ENCODE peak calls at places on chromosome 6, in nine cellular contexts. One of them, this sample, is unnamed.

GRCh38 chr6:169970306-169970988 is 219.0 kb downstream of the ERMARD start:
- DNase-seq in ovary: peak
- DNase-seq in HCT116: no peak
- DNase-seq in body of pancreas: peak
- DNase-seq in endothelial cell of umbilical vein: no peak
- DNase-seq in breast epithelium: peak
- DNase-seq in A549: no peak
- DNase-seq in heart left ventricle: no peak
- DNase-seq in sigmoid colon: peak
- DNase-seq in this sample: no peak

GRCh38 chr6:155228549-155229166 is 35.2 kb upstream of the CLDN20 start:
- DNase-seq in A549: no peak
- DNase-seq in endothelial cell of umbilical vein: no peak
- DNase-seq in sigmoid colon: no peak
- DNase-seq in HCT116: no peak
- DNase-seq in ovary: no peak
- DNase-seq in heart left ventricle: no peak
- DNase-seq in body of pancreas: no peak
- DNase-seq in breast epithelium: no peak
- DNase-seq in this sample: no peak

GRCh38 chr6:74851598-74851997 is 354.3 kb downstream of the COL12A1 start:
- DNase-seq in endothelial cell of umbilical vein: no peak
- DNase-seq in heart left ventricle: no peak
- DNase-seq in A549: no peak
- DNase-seq in ovary: no peak
- DNase-seq in body of pancreas: no peak
- DNase-seq in HCT116: no peak
- DNase-seq in breast epithelium: no peak
- DNase-seq in sigmoid colon: no peak
- DNase-seq in this sample: no peak

GRCh38 chr6:13488015-13488895 is 855 bp upstream of the GFOD1 start:
- DNase-seq in heart left ventricle: peak
- DNase-seq in body of pancreas: peak
- DNase-seq in ovary: peak
- DNase-seq in HCT116: no peak
- DNase-seq in endothelial cell of umbilical vein: peak
- DNase-seq in sigmoid colon: peak
- DNase-seq in A549: no peak
- DNase-seq in breast epithelium: no peak
- DNase-seq in this sample: peak

GRCh38 chr6:132651062-132651461 is 7.9 kb downstream of the TAAR1 start:
- DNase-seq in body of pancreas: no peak
- DNase-seq in breast epithelium: no peak
- DNase-seq in endothelial cell of umbilical vein: no peak
- DNase-seq in heart left ventricle: no peak
- DNase-seq in ovary: no peak
- DNase-seq in HCT116: no peak
- DNase-seq in A549: no peak
- DNase-seq in sigmoid colon: no peak
- DNase-seq in this sample: no peak

GRCh38 chr6:53986721-53987526 is 124.3 kb upstream of the MLIP start:
- DNase-seq in heart left ventricle: no peak
- DNase-seq in body of pancreas: no peak
- DNase-seq in breast epithelium: no peak
- DNase-seq in ovary: no peak
- DNase-seq in HCT116: no peak
- DNase-seq in endothelial cell of umbilical vein: peak
- DNase-seq in A549: no peak
- DNase-seq in sigmoid colon: no peak
- DNase-seq in this sample: no peak

GRCh38 chr6:133985970-133986369 is 32.9 kb downstream of the TBPL1 start:
- DNase-seq in body of pancreas: no peak
- DNase-seq in A549: no peak
- DNase-seq in endothelial cell of umbilical vein: no peak
- DNase-seq in breast epithelium: no peak
- DNase-seq in heart left ventricle: no peak
- DNase-seq in sigmoid colon: no peak
- DNase-seq in ovary: no peak
- DNase-seq in HCT116: no peak
- DNase-seq in this sample: no peak

GRCh38 chr6:87184762-87185250 is 29.4 kb downstream of the ZNF292 start:
- DNase-seq in ovary: no peak
- DNase-seq in endothelial cell of umbilical vein: no peak
- DNase-seq in sigmoid colon: no peak
- DNase-seq in HCT116: no peak
- DNase-seq in heart left ventricle: no peak
- DNase-seq in A549: peak
- DNase-seq in breast epithelium: no peak
- DNase-seq in body of pancreas: no peak
- DNase-seq in this sample: no peak

GRCh38 chr6:170232186-170233002 is 58.5 kb downstream of the DLL1 start:
- DNase-seq in HCT116: no peak
- DNase-seq in ovary: no peak
- DNase-seq in breast epithelium: no peak
- DNase-seq in A549: no peak
- DNase-seq in heart left ventricle: peak
- DNase-seq in sigmoid colon: no peak
- DNase-seq in endothelial cell of umbilical vein: no peak
- DNase-seq in body of pancreas: no peak
- DNase-seq in this sample: no peak

GRCh38 chr6:105793132-105793531 is 293.0 kb upstream of the PRDM1 start:
- DNase-seq in A549: peak
- DNase-seq in body of pancreas: no peak
- DNase-seq in endothelial cell of umbilical vein: no peak
- DNase-seq in breast epithelium: no peak
- DNase-seq in sigmoid colon: no peak
- DNase-seq in ovary: no peak
- DNase-seq in HCT116: no peak
- DNase-seq in heart left ventricle: no peak
- DNase-seq in this sample: no peak

GRCh38 chr6:170522565-170523183 is 30.4 kb downstream of the PSMB1 start:
- DNase-seq in breast epithelium: no peak
- DNase-seq in heart left ventricle: no peak
- DNase-seq in ovary: no peak
- DNase-seq in HCT116: peak
- DNase-seq in endothelial cell of umbilical vein: peak
- DNase-seq in A549: peak
- DNase-seq in body of pancreas: no peak
- DNase-seq in sigmoid colon: no peak
- DNase-seq in this sample: no peak

GRCh38 chr6:138403324-138403800 is 661 bp upstream of the HEBP2 start:
- DNase-seq in HCT116: no peak
- DNase-seq in A549: peak
- DNase-seq in endothelial cell of umbilical vein: no peak
- DNase-seq in ovary: peak
- DNase-seq in sigmoid colon: peak
- DNase-seq in breast epithelium: no peak
- DNase-seq in heart left ventricle: peak
- DNase-seq in body of pancreas: peak
- DNase-seq in this sample: peak

GRCh38 chr6:2817778-2818443 is 23.8 kb downstream of the SERPINB1 start:
- DNase-seq in breast epithelium: no peak
- DNase-seq in A549: peak
- DNase-seq in HCT116: no peak
- DNase-seq in sigmoid colon: no peak
- DNase-seq in body of pancreas: no peak
- DNase-seq in endothelial cell of umbilical vein: peak
- DNase-seq in heart left ventricle: no peak
- DNase-seq in ovary: no peak
- DNase-seq in this sample: no peak

GRCh38 chr6:122571888-122572287 is 38.3 kb upstream of the PKIB start:
- DNase-seq in breast epithelium: no peak
- DNase-seq in sigmoid colon: no peak
- DNase-seq in body of pancreas: no peak
- DNase-seq in endothelial cell of umbilical vein: no peak
- DNase-seq in heart left ventricle: no peak
- DNase-seq in ovary: no peak
- DNase-seq in A549: no peak
- DNase-seq in HCT116: no peak
- DNase-seq in this sample: no peak

GRCh38 chr6:106097368-106098231 is 11.5 kb downstream of the PRDM1 start:
- DNase-seq in ovary: no peak
- DNase-seq in body of pancreas: no peak
- DNase-seq in breast epithelium: no peak
- DNase-seq in HCT116: no peak
- DNase-seq in endothelial cell of umbilical vein: peak
- DNase-seq in sigmoid colon: no peak
- DNase-seq in A549: peak
- DNase-seq in heart left ventricle: no peak
- DNase-seq in this sample: no peak

GRCh38 chr6:160926281-160927276 is 65.0 kb upstream of the MAP3K4 start:
- DNase-seq in body of pancreas: no peak
- DNase-seq in heart left ventricle: no peak
- DNase-seq in A549: no peak
- DNase-seq in sigmoid colon: no peak
- DNase-seq in breast epithelium: no peak
- DNase-seq in endothelial cell of umbilical vein: no peak
- DNase-seq in HCT116: no peak
- DNase-seq in ovary: no peak
- DNase-seq in this sample: no peak

GRCh38 chr6:149852180-149852579 is 12.0 kb downstream of the LRP11 start:
- DNase-seq in sigmoid colon: no peak
- DNase-seq in HCT116: no peak
- DNase-seq in A549: no peak
- DNase-seq in heart left ventricle: no peak
- DNase-seq in body of pancreas: no peak
- DNase-seq in ovary: no peak
- DNase-seq in breast epithelium: no peak
- DNase-seq in endothelial cell of umbilical vein: peak
- DNase-seq in this sample: peak

GRCh38 chr6:169168706-169169105 is 84.9 kb downstream of the THBS2 start:
- DNase-seq in HCT116: no peak
- DNase-seq in sigmoid colon: peak
- DNase-seq in A549: no peak
- DNase-seq in body of pancreas: no peak
- DNase-seq in breast epithelium: no peak
- DNase-seq in heart left ventricle: no peak
- DNase-seq in endothelial cell of umbilical vein: no peak
- DNase-seq in ovary: no peak
- DNase-seq in this sample: no peak

GRCh38 chr6:156508923-156509322 is 268.3 kb upstream of the ARID1B start:
- DNase-seq in HCT116: no peak
- DNase-seq in heart left ventricle: no peak
- DNase-seq in sigmoid colon: no peak
- DNase-seq in endothelial cell of umbilical vein: no peak
- DNase-seq in A549: no peak
- DNase-seq in body of pancreas: no peak
- DNase-seq in ovary: no peak
- DNase-seq in breast epithelium: no peak
- DNase-seq in this sample: no peak

GRCh38 chr6:7115452-7116223 is 7.9 kb downstream of the RREB1 start:
- DNase-seq in A549: no peak
- DNase-seq in HCT116: no peak
- DNase-seq in ovary: no peak
- DNase-seq in body of pancreas: no peak
- DNase-seq in sigmoid colon: no peak
- DNase-seq in breast epithelium: no peak
- DNase-seq in endothelial cell of umbilical vein: no peak
- DNase-seq in heart left ventricle: no peak
- DNase-seq in this sample: no peak
- TF ChIP-seq POLR2A in A549: no peak
- TF ChIP-seq POLR2A in HCT116: no peak
- TF ChIP-seq POLR2A in ovary: no peak
- TF ChIP-seq POLR2A in body of pancreas: no peak
- TF ChIP-seq POLR2A in sigmoid colon: no peak
- TF ChIP-seq POLR2A in breast epithelium: no peak
- TF ChIP-seq POLR2A in endothelial cell of umbilical vein: no peak
- TF ChIP-seq POLR2A in heart left ventricle: no peak
- TF ChIP-seq POLR2A in this sample: no peak

GRCh38 chr6:108726726-108727339 is 121.4 kb upstream of the ARMC2 start:
- DNase-seq in breast epithelium: no peak
- DNase-seq in A549: no peak
- DNase-seq in HCT116: no peak
- DNase-seq in body of pancreas: no peak
- DNase-seq in heart left ventricle: no peak
- DNase-seq in endothelial cell of umbilical vein: no peak
- DNase-seq in ovary: no peak
- DNase-seq in sigmoid colon: no peak
- DNase-seq in this sample: no peak
- H3K27ac ChIP-seq in breast epithelium: no peak
- H3K27ac ChIP-seq in A549: no peak
- H3K27ac ChIP-seq in HCT116: no peak
- H3K27ac ChIP-seq in body of pancreas: no peak
- H3K27ac ChIP-seq in heart left ventricle: no peak
- H3K27ac ChIP-seq in endothelial cell of umbilical vein: no peak
- H3K27ac ChIP-seq in ovary: no peak
- H3K27ac ChIP-seq in sigmoid colon: no peak
- H3K27ac ChIP-seq in this sample: no peak

DNA sequence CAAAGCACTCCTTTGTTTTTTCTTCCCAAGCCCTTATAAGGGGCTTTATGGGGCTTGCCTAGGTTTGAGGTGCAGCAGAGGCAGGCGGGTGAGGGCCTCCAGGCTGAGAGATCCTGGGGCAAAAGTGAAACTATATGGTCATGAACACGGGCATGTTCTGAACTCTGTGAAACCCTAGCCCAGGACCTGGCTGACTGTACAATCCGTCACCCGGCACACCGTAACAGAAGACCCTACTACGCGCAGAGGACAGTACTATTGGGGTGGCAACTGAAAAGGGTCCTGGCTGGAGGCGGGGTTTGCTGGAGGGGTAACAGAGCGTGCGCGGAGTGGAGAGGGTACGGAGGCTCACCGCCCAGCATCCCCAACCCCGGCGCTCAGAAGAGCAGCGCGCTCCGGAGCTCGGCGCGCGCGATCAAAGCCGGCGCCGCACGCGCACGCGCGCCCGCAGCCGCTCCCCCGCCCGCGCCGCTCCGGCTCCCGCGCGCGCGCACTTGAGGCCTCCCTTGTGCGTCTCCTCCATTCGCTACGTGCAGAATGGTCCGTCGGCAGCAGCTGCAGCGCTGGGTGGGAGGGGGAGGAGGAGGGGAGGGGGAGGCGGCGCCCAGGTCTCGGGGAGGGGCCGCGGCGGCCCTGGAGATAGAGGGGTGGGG is 54.2 kb downstream of the MRPL14 start:
- DNase-seq in A549: peak
- DNase-seq in heart left ventricle: peak
- DNase-seq in endothelial cell of umbilical vein: peak
- DNase-seq in breast epithelium: peak
- DNase-seq in ovary: peak
- DNase-seq in sigmoid colon: peak
- DNase-seq in body of pancreas: peak
- DNase-seq in HCT116: no peak
- DNase-seq in this sample: peak
- TF ChIP-seq POLR2A in A549: peak
- TF ChIP-seq POLR2A in heart left ventricle: no peak
- TF ChIP-seq POLR2A in endothelial cell of umbilical vein: peak
- TF ChIP-seq POLR2A in breast epithelium: no peak
- TF ChIP-seq POLR2A in ovary: no peak
- TF ChIP-seq POLR2A in sigmoid colon: no peak
- TF ChIP-seq POLR2A in body of pancreas: peak
- TF ChIP-seq POLR2A in HCT116: peak
- TF ChIP-seq POLR2A in this sample: peak

DNA sequence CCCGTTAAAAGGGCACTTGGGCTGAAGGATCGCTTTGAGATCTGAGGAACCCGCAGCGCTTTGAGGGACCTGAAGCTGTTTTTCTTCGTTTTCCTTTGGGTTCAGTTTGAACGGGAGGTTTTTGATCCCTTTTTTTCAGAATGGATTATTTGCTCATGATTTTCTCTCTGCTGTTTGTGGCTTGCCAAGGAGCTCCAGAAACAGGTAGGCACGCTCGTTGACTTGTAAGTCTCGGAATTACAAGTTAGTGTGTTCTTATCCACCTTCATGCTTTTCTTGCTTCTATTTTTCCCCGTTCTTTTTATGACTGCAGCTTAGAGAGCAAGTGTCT is 294 bp downstream of the EDN1 start:
- DNase-seq in A549: no peak
- DNase-seq in heart left ventricle: no peak
- DNase-seq in HCT116: no peak
- DNase-seq in sigmoid colon: no peak
- DNase-seq in body of pancreas: no peak
- DNase-seq in endothelial cell of umbilical vein: no peak
- DNase-seq in breast epithelium: no peak
- DNase-seq in ovary: no peak
- DNase-seq in this sample: no peak
- H3K27ac ChIP-seq in A549: peak
- H3K27ac ChIP-seq in heart left ventricle: peak
- H3K27ac ChIP-seq in HCT116: no peak
- H3K27ac ChIP-seq in sigmoid colon: peak
- H3K27ac ChIP-seq in body of pancreas: peak
- H3K27ac ChIP-seq in endothelial cell of umbilical vein: peak
- H3K27ac ChIP-seq in breast epithelium: peak
- H3K27ac ChIP-seq in ovary: no peak
- H3K27ac ChIP-seq in this sample: peak

This sample was measured in gastrocnemius medialis.